ENCODE peak calls at places on chromosomes 16 and 17, in ten cellular contexts. I, R, J, L, F, W, N, K, E and M are unnamed samples.

GRCh38 chr17:79874329-79874981 is 35.2 kb upstream of the CBX4 start:
- DNase-seq in I (no peak), R (peak; percentile 75), J (peak; percentile 6), L (peak; percentile 56), F (peak; percentile 41), W (no peak), N (peak; percentile 79), K (peak; percentile 64), E (peak; percentile 22), M (peak; percentile 33)

GRCh38 chr17:47884905-47885735 is 10.9 kb upstream of the SP2 start:
- DNase-seq in I (no peak), R (no peak), J (no peak), L (no peak), F (no peak), W (no peak), N (peak; percentile 74), K (no peak), E (no peak), M (no peak)

GRCh38 chr16:9908613-9909012 is 273.6 kb downstream of the GRIN2A start:
- DNase-seq in I (no peak), R (no peak), J (no peak), L (no peak), F (no peak), W (no peak), N (no peak), K (no peak), E (no peak), M (peak; percentile 87)

GRCh38 chr17:76085066-76085730 is 6.2 kb downstream of the ZACN start:
- DNase-seq in I (no peak), R (no peak), J (no peak), L (no peak), F (no peak), W (no peak), N (no peak), K (no peak), E (no peak), M (no peak)

GRCh38 chr17:37485938-37486570 is 3.6 kb upstream of the DUSP14 start:
- DNase-seq in I (no peak), R (no peak), J (no peak), L (no peak), F (no peak), W (no peak), N (no peak), K (peak; percentile 15), E (no peak), M (no peak)

GRCh38 chr17:15122857-15123256 is 142.3 kb downstream of the PMP22 start:
- DNase-seq in I (no peak), R (no peak), J (no peak), L (no peak), F (no peak), W (no peak), N (no peak), K (no peak), E (peak; percentile 40), M (no peak)

GRCh38 chr16:68473358-68474064 is 25.2 kb upstream of the SMPD3 start:
- DNase-seq in I (no peak), R (no peak), J (no peak), L (no peak), F (no peak), W (no peak), N (no peak), K (no peak), E (no peak), M (no peak)

GRCh38 chr17:5355416-5356129 is 63.9 kb downstream of the NUP88 start:
- DNase-seq in I (no peak), R (no peak), J (no peak), L (no peak), F (no peak), W (no peak), N (no peak), K (no peak), E (no peak), M (no peak)

GRCh38 chr17:83177611-83178532 is 98.5 kb downstream of the METRNL start:
- DNase-seq in I (no peak), R (no peak), J (no peak), L (no peak), F (no peak), W (no peak), N (no peak), K (no peak), E (no peak), M (no peak)

GRCh38 chr16:24002619-24003018 is 166.8 kb downstream of the PRKCB start:
- DNase-seq in I (no peak), R (no peak), J (no peak), L (no peak), F (no peak), W (no peak), N (no peak), K (no peak), E (no peak), M (no peak)

GRCh38 chr16:77443834-77444460 is 9.1 kb upstream of the ADAMTS18 start:
- DNase-seq in I (no peak), R (no peak), J (no peak), L (no peak), F (no peak), W (no peak), N (no peak), K (no peak), E (no peak), M (no peak)

GRCh38 chr16:8798174-8798527 is 512 bp downstream of the PMM2 start:
- DNase-seq in I (no peak), R (no peak), J (no peak), L (peak; percentile 39), F (no peak), W (no peak), N (no peak), K (no peak), E (no peak), M (no peak)

GRCh38 chr16:1014771-1015495 is 33.4 kb downstream of the SOX8 start:
- DNase-seq in I (no peak), R (no peak), J (no peak), L (no peak), F (no peak), W (no peak), N (no peak), K (no peak), E (no peak), M (no peak)

GRCh38 chr16:74107795-74108610 is 188.6 kb upstream of the PSMD7 start:
- DNase-seq in I (peak; percentile 21), R (peak; percentile 80), J (peak; percentile 53), L (no peak), F (peak; percentile 3), W (no peak), N (peak; percentile 67), K (no peak), E (peak; percentile 47), M (peak; percentile 47)

GRCh38 chr17:47896672-47897490 is 845 bp downstream of the SP2 start:
- DNase-seq in I (no peak), R (no peak), J (no peak), L (no peak), F (peak; percentile 23), W (no peak), N (no peak), K (peak; percentile 29), E (peak; percentile 19), M (no peak)

GRCh38 chr16:674968-675883 is at the start of gene RHBDL1:
- DNase-seq in I (no peak), R (no peak), J (no peak), L (peak; percentile 65), F (no peak), W (no peak), N (peak; percentile 42), K (no peak), E (peak; percentile 44), M (no peak)

GRCh38 chr16:13378151-13378550 is 476.8 kb downstream of the SHISA9 start:
- DNase-seq in I (no peak), R (no peak), J (no peak), L (no peak), F (no peak), W (no peak), N (no peak), K (no peak), E (no peak), M (no peak)

GRCh38 chr17:65468321-65468720 is 93.1 kb downstream of the AXIN2 start:
- DNase-seq in I (no peak), R (no peak), J (no peak), L (no peak), F (no peak), W (no peak), N (no peak), K (no peak), E (no peak), M (no peak)

GRCh38 chr17:41678411-41678906 is 10.2 kb upstream of the EIF1 start:
- DNase-seq in I (no peak), R (peak; percentile 33), J (no peak), L (no peak), F (peak; percentile 67), W (no peak), N (peak; percentile 31), K (no peak), E (peak; percentile 45), M (no peak)

GRCh38 chr17:4032738-4033137 is 68.5 kb upstream of the ATP2A3 start:
- DNase-seq in I (no peak), R (no peak), J (no peak), L (no peak), F (no peak), W (no peak), N (no peak), K (no peak), E (no peak), M (no peak)

GRCh38 chr17:1003972-1004768 is 7.2 kb downstream of the TIMM22 start:
- DNase-seq in I (no peak), R (no peak), J (no peak), L (no peak), F (peak; percentile 76), W (no peak), N (no peak), K (no peak), E (no peak), M (no peak)

GRCh38 chr17:82859431-82860403 is 19.9 kb upstream of the ZNF750 start:
- DNase-seq in I (peak; percentile 49), R (no peak), J (peak; percentile 57), L (peak; percentile 83), F (peak; percentile 87), W (no peak), N (peak; percentile 60), K (peak; percentile 77), E (peak; percentile 71), M (no peak)

GRCh38 chr17:83203472-83204221 is 124.2 kb downstream of the METRNL start:
- DNase-seq in I (no peak), R (no peak), J (no peak), L (no peak), F (no peak), W (no peak), N (no peak), K (no peak), E (no peak), M (no peak)

GRCh38 chr16:143456-143855 is 5.0 kb upstream of the NPRL3 start:
- DNase-seq in I (no peak), R (no peak), J (no peak), L (peak; percentile 35), F (no peak), W (no peak), N (no peak), K (no peak), E (peak; percentile 20), M (no peak)